ENCODE peak calls at places on chromosomes 16 and 17, in six cellular contexts. X, I, L, H, R and E are unnamed samples.

GRCh38 chr16:2846511-2847310 is 11.3 kb downstream of the PRSS22 start:
- DNase-seq in H (no peak), I (no peak), X (no peak), L (no peak), R (no peak), E (peak; percentile 36)

GRCh38 chr17:11366451-11366850 is 125.4 kb downstream of the SHISA6 start:
- DNase-seq in I (no peak), H (no peak), L (no peak), X (no peak), R (no peak), E (no peak)

GRCh38 chr17:31251618-31252328 is 45.3 kb downstream of the OMG start:
- DNase-seq in X (no peak), R (no peak), H (no peak), L (no peak), I (no peak), E (no peak)

GRCh38 chr17:78661092-78661770 is 84.0 kb upstream of the DNAH17 start:
- DNase-seq in X (peak; percentile 9), I (peak; percentile 27), R (no peak), L (peak; percentile 80), H (no peak), E (peak; percentile 27)

GRCh38 chr16:85878875-85879274 is 20.1 kb upstream of the IRF8 start:
- DNase-seq in X (no peak), R (no peak), I (no peak), H (no peak), L (no peak), E (no peak)

GRCh38 chr16:75282811-75283281 is 31.4 kb upstream of the BCAR1 start:
- DNase-seq in I (no peak), H (no peak), X (no peak), R (no peak), L (no peak), E (no peak)

GRCh38 chr16:81555660-81556059 is 111.1 kb downstream of the CMIP start:
- DNase-seq in I (no peak), H (no peak), L (no peak), R (no peak), X (no peak), E (no peak)

GRCh38 chr16:70160821-70161220 is 12.8 kb upstream of the CLEC18C start:
- DNase-seq in L (no peak), R (no peak), H (no peak), I (no peak), X (no peak), E (peak; percentile 64)

GRCh38 chr17:75077490-75078096 is 10.2 kb upstream of the SLC16A5 start:
- DNase-seq in L (no peak), X (peak; percentile 89), H (peak; percentile 64), R (no peak), I (peak; percentile 84), E (peak; percentile 95)

GRCh38 chr17:4708436-4708835 is 2.0 kb upstream of the ARRB2 start:
- DNase-seq in I (no peak), X (no peak), H (no peak), R (no peak), L (no peak), E (no peak)

GRCh38 chr16:67431077-67431804 is at the start of gene HSD11B2:
- DNase-seq in H (peak; percentile 74), L (peak; percentile 41), X (no peak), I (no peak), R (peak; percentile 41), E (peak; percentile 85)

GRCh38 chr17:81547614-81547982 is 4.6 kb downstream of the FAAP100 start:
- DNase-seq in R (no peak), I (no peak), H (no peak), X (no peak), L (no peak), E (no peak)

GRCh38 chr17:37826497-37827115 is 81.7 kb upstream of the HNF1B start:
- DNase-seq in X (no peak), R (peak; percentile 86), L (no peak), H (no peak), I (no peak), E (peak; percentile 85)

GRCh38 chr17:7842380-7842949 is 8.4 kb downstream of the KDM6B start:
- DNase-seq in I (no peak), R (peak; percentile 82), L (peak; percentile 71), X (peak; percentile 85), H (peak; percentile 78), E (peak; percentile 96)

GRCh38 chr16:8961811-8962390 is 1.8 kb downstream of the USP7 start:
- DNase-seq in I (no peak), H (no peak), L (no peak), R (no peak), X (no peak), E (no peak)

GRCh38 chr16:57651344-57652333 is 16.5 kb upstream of the ADGRG3 start:
- DNase-seq in I (no peak), X (no peak), H (no peak), R (peak; percentile 60), L (no peak), E (peak; percentile 68)

GRCh38 chr16:66604376-66605176 is at the start of gene CMTM3:
- DNase-seq in X (peak; percentile 80), H (peak; percentile 73), I (peak; percentile 75), L (no peak), R (peak; percentile 86), E (peak; percentile 88)

GRCh38 chr16:85891033-85891775 is 7.8 kb upstream of the IRF8 start:
- DNase-seq in X (no peak), H (no peak), L (no peak), R (no peak), I (no peak), E (no peak)

GRCh38 chr16:72598696-72599095 is 426.7 kb upstream of the PMFBP1 start:
- DNase-seq in H (no peak), L (no peak), R (no peak), X (no peak), I (no peak), E (no peak)

GRCh38 chr16:704552-705380 is 835 bp downstream of the FBXL16 start:
- DNase-seq in R (no peak), L (no peak), I (no peak), X (no peak), H (no peak), E (no peak)
- H3K4me3 ChIP-seq in R (no peak overlapping the region), L (peak overlapping the region; percentile 60), I (no peak overlapping the region), X (no peak overlapping the region), H (no peak overlapping the region), E (no peak overlapping the region)

DNA sequence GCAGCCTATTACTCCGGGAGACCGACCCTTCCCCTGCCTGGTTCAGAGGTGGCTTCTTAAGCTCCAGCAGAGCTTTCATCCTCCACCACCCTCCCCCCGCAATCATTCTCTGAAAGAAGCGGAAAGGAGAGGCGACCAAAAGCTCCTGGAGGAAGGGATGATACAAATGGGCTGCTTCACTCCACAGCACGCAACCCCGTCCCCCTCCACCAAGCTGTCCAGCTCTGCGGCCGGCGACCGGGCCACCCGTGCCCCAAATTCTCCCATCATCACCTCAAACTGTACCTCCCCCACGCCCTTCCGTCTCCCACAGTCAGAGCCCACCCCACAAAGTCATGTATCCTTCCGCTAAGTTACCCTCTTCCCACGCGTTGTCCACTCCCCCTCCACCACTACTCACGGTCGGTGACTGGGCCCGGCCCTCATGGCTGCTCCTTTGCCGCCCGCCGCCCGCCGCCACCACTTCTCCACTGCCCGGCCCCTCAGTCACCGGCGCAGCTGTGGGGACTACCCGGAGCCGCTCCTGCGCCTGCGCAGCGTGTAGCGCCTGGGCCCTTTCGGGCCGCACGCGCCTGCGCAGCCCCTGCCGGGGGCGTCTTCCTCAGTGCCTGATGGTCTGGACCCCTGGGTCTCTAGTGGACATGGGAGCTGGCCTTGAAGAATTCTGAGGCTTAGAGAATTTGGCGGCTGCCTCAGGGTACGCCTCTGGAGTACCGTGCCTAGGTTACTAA is at the start of gene FAM222B:
- DNase-seq in H (peak; percentile 81), L (peak; percentile 45), I (peak; percentile 84), R (peak; percentile 92), X (peak; percentile 88), E (peak; percentile 96)
- TF ChIP-seq POLR2A in H (peak; percentile 74), L (peak; percentile 29), I (peak; percentile 88), R (peak; percentile 61), X (peak; percentile 67), E (peak; percentile 48)

GRCh38 chr16:21950782-21951521 is 2.2 kb upstream of the UQCRC2 start:
- DNase-seq in H (no peak), I (no peak), R (peak; percentile 55), L (no peak), X (no peak), E (no peak)

GRCh38 chr16:21946889-21947635 is 6.1 kb upstream of the UQCRC2 start:
- DNase-seq in I (no peak), X (no peak), L (no peak), R (no peak), H (no peak), E (no peak)

GRCh38 chr16:21952040-21952792 is 945 bp upstream of the UQCRC2 start:
- DNase-seq in R (peak; percentile 79), L (peak; percentile 35), H (peak; percentile 56), I (peak; percentile 90), X (peak; percentile 82), E (peak; percentile 90)

GRCh38 chr16:21952793-21953540 is at the start of gene UQCRC2:
- DNase-seq in I (peak; percentile 93), H (peak; percentile 82), L (peak; percentile 88), R (peak; percentile 93), X (peak; percentile 93), E (peak; percentile 95)

GRCh38 chr16:21949713-21950260 is 3.4 kb upstream of the UQCRC2 start:
- DNase-seq in X (no peak), I (no peak), H (no peak), R (no peak), L (no peak), E (no peak)
- H3K4me3 ChIP-seq in X (no peak overlapping the region), I (no peak overlapping the region), H (no peak overlapping the region), R (no peak overlapping the region), L (no peak overlapping the region), E (no peak overlapping the region)

DNA sequence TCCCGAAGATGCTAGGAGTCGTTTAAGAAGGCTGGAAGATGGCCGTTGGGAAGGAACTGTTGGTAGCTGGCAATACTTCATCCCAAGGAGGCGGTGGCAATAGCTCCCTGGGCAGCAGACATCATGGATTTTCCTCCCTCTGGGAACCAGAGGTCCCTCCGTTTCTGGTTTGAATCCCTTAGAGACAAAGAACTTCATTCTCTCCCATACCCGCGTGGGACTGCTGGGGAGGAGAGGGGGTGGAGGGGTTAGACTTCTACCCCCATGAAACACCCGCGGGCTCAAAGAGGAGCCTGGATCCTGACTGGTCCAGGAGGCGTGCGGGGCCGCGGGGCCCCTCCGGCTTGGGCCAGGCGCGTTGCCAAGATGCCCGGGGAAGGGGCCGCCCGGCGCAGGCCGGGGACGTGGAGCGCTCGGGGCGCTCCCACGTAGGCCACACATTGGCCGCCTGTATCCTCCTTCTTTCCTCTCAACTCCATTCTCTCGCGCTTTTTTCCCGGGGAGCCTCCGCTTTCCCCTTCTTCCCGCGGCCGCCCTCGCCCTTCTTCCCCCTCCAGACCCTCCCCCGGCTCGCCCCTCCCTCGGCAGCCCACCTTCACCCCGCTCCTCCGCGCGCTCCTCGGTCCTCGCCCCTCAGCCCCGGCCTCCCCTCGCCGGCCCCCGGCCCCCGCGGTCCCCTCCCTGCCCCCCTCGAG is 433 bp upstream of the MSL1 start:
- DNase-seq in L (no peak), R (no peak), H (peak; percentile 71), X (peak; percentile 83), I (peak; percentile 70), E (peak; percentile 89)
- TF ChIP-seq POLR2A in L (no peak), R (no peak), H (no peak), X (no peak), I (no peak), E (no peak)

GRCh38 chr17:9828296-9829059 is 2.8 kb downstream of the GLP2R start:
- DNase-seq in I (no peak), H (peak; percentile 35), X (no peak), R (no peak), L (no peak), E (no peak)
- H3K4me3 ChIP-seq in I (no peak overlapping the region), H (no peak overlapping the region), X (peak overlapping the region; percentile 41), R (no peak overlapping the region), L (no peak overlapping the region), E (no peak overlapping the region)